ENCODE peak calls at places on chromosome 6, in seven cellular contexts. One of them, this sample, is unnamed.

GRCh38 chr6:36526066-36526465 is 21.2 kb downstream of the STK38 start:
- DNase-seq in NCI-H748 treated with DMSO at 0.1 percent for 48 hours: no peak
- DNase-seq in stimulated activated CD8-positive, alpha-beta memory T cell treated with anti-CD3 and anti-CD28 coated beads, Interleukin-15, amount 100 ng/mL, for 48 hours: no peak
- DNase-seq in AG08395: no peak
- DNase-seq in stimulated activated naive B cell treated with anti-CD40 and anti-IgM and Interleukin-4, amounts not matched to agents 10 μg/mL and 1 μg/mL and 100 μg/mL, for 72 hours: no peak
- DNase-seq in GM13977: no peak
- DNase-seq in nephron progenitor cell: no peak
- DNase-seq in this sample: no peak

GRCh38 chr6:40338306-40338705 is 248.9 kb downstream of the LRFN2 start:
- DNase-seq in stimulated activated CD8-positive, alpha-beta memory T cell treated with anti-CD3 and anti-CD28 coated beads, Interleukin-15, amount 100 ng/mL, for 48 hours: no peak
- DNase-seq in nephron progenitor cell: no peak
- DNase-seq in AG08395: no peak
- DNase-seq in GM13977: no peak
- DNase-seq in NCI-H748 treated with DMSO at 0.1 percent for 48 hours: no peak
- DNase-seq in stimulated activated naive B cell treated with anti-CD40 and anti-IgM and Interleukin-4, amounts not matched to agents 10 μg/mL and 1 μg/mL and 100 μg/mL, for 72 hours: no peak
- DNase-seq in this sample: no peak

GRCh38 chr6:14734416-14735340 is 511.2 kb upstream of the JARID2 start:
- DNase-seq in AG08395: peak
- DNase-seq in stimulated activated CD8-positive, alpha-beta memory T cell treated with anti-CD3 and anti-CD28 coated beads, Interleukin-15, amount 100 ng/mL, for 48 hours: no peak
- DNase-seq in stimulated activated naive B cell treated with anti-CD40 and anti-IgM and Interleukin-4, amounts not matched to agents 10 μg/mL and 1 μg/mL and 100 μg/mL, for 72 hours: peak
- DNase-seq in NCI-H748 treated with DMSO at 0.1 percent for 48 hours: no peak
- DNase-seq in GM13977: no peak
- DNase-seq in nephron progenitor cell: no peak
- DNase-seq in this sample: peak

GRCh38 chr6:73644030-73644429 is 9.8 kb downstream of the SLC17A5 start:
- DNase-seq in AG08395: no peak
- DNase-seq in NCI-H748 treated with DMSO at 0.1 percent for 48 hours: no peak
- DNase-seq in nephron progenitor cell: no peak
- DNase-seq in stimulated activated CD8-positive, alpha-beta memory T cell treated with anti-CD3 and anti-CD28 coated beads, Interleukin-15, amount 100 ng/mL, for 48 hours: no peak
- DNase-seq in GM13977: no peak
- DNase-seq in stimulated activated naive B cell treated with anti-CD40 and anti-IgM and Interleukin-4, amounts not matched to agents 10 μg/mL and 1 μg/mL and 100 μg/mL, for 72 hours: no peak
- DNase-seq in this sample: no peak

GRCh38 chr6:98839788-98840361 is 5.5 kb downstream of the POU3F2 start:
- DNase-seq in nephron progenitor cell: no peak
- DNase-seq in AG08395: no peak
- DNase-seq in GM13977: no peak
- DNase-seq in stimulated activated naive B cell treated with anti-CD40 and anti-IgM and Interleukin-4, amounts not matched to agents 10 μg/mL and 1 μg/mL and 100 μg/mL, for 72 hours: no peak
- DNase-seq in stimulated activated CD8-positive, alpha-beta memory T cell treated with anti-CD3 and anti-CD28 coated beads, Interleukin-15, amount 100 ng/mL, for 48 hours: no peak
- DNase-seq in NCI-H748 treated with DMSO at 0.1 percent for 48 hours: peak
- DNase-seq in this sample: no peak

GRCh38 chr6:139743629-139744028 is 369.2 kb upstream of the CITED2 start:
- DNase-seq in AG08395: peak
- DNase-seq in nephron progenitor cell: no peak
- DNase-seq in GM13977: no peak
- DNase-seq in stimulated activated CD8-positive, alpha-beta memory T cell treated with anti-CD3 and anti-CD28 coated beads, Interleukin-15, amount 100 ng/mL, for 48 hours: no peak
- DNase-seq in stimulated activated naive B cell treated with anti-CD40 and anti-IgM and Interleukin-4, amounts not matched to agents 10 μg/mL and 1 μg/mL and 100 μg/mL, for 72 hours: no peak
- DNase-seq in NCI-H748 treated with DMSO at 0.1 percent for 48 hours: no peak
- DNase-seq in this sample: no peak

GRCh38 chr6:16551466-16551865 is 209.8 kb downstream of the ATXN1 start:
- DNase-seq in GM13977: no peak
- DNase-seq in NCI-H748 treated with DMSO at 0.1 percent for 48 hours: no peak
- DNase-seq in stimulated activated naive B cell treated with anti-CD40 and anti-IgM and Interleukin-4, amounts not matched to agents 10 μg/mL and 1 μg/mL and 100 μg/mL, for 72 hours: no peak
- DNase-seq in nephron progenitor cell: no peak
- DNase-seq in AG08395: no peak
- DNase-seq in stimulated activated CD8-positive, alpha-beta memory T cell treated with anti-CD3 and anti-CD28 coated beads, Interleukin-15, amount 100 ng/mL, for 48 hours: no peak
- DNase-seq in this sample: no peak

GRCh38 chr6:112043032-112044007 is 10.6 kb upstream of the CCN6 start:
- DNase-seq in nephron progenitor cell: peak
- DNase-seq in stimulated activated naive B cell treated with anti-CD40 and anti-IgM and Interleukin-4, amounts not matched to agents 10 μg/mL and 1 μg/mL and 100 μg/mL, for 72 hours: peak
- DNase-seq in AG08395: peak
- DNase-seq in GM13977: peak
- DNase-seq in NCI-H748 treated with DMSO at 0.1 percent for 48 hours: peak
- DNase-seq in stimulated activated CD8-positive, alpha-beta memory T cell treated with anti-CD3 and anti-CD28 coated beads, Interleukin-15, amount 100 ng/mL, for 48 hours: peak
- DNase-seq in this sample: peak

GRCh38 chr6:45655630-45656422 is 278.1 kb upstream of the SUPT3H start:
- DNase-seq in NCI-H748 treated with DMSO at 0.1 percent for 48 hours: no peak
- DNase-seq in stimulated activated CD8-positive, alpha-beta memory T cell treated with anti-CD3 and anti-CD28 coated beads, Interleukin-15, amount 100 ng/mL, for 48 hours: no peak
- DNase-seq in AG08395: peak
- DNase-seq in nephron progenitor cell: no peak
- DNase-seq in GM13977: no peak
- DNase-seq in stimulated activated naive B cell treated with anti-CD40 and anti-IgM and Interleukin-4, amounts not matched to agents 10 μg/mL and 1 μg/mL and 100 μg/mL, for 72 hours: no peak
- DNase-seq in this sample: no peak

GRCh38 chr6:20605061-20605460 is 70.8 kb downstream of the CDKAL1 start:
- DNase-seq in GM13977: no peak
- DNase-seq in stimulated activated naive B cell treated with anti-CD40 and anti-IgM and Interleukin-4, amounts not matched to agents 10 μg/mL and 1 μg/mL and 100 μg/mL, for 72 hours: no peak
- DNase-seq in AG08395: no peak
- DNase-seq in nephron progenitor cell: no peak
- DNase-seq in NCI-H748 treated with DMSO at 0.1 percent for 48 hours: no peak
- DNase-seq in stimulated activated CD8-positive, alpha-beta memory T cell treated with anti-CD3 and anti-CD28 coated beads, Interleukin-15, amount 100 ng/mL, for 48 hours: no peak
- DNase-seq in this sample: no peak

GRCh38 chr6:37209461-37210205 is 39.7 kb downstream of the PIM1 start:
- DNase-seq in NCI-H748 treated with DMSO at 0.1 percent for 48 hours: no peak
- DNase-seq in AG08395: no peak
- DNase-seq in GM13977: no peak
- DNase-seq in stimulated activated CD8-positive, alpha-beta memory T cell treated with anti-CD3 and anti-CD28 coated beads, Interleukin-15, amount 100 ng/mL, for 48 hours: no peak
- DNase-seq in nephron progenitor cell: no peak
- DNase-seq in stimulated activated naive B cell treated with anti-CD40 and anti-IgM and Interleukin-4, amounts not matched to agents 10 μg/mL and 1 μg/mL and 100 μg/mL, for 72 hours: no peak
- DNase-seq in this sample: no peak

GRCh38 chr6:154994881-154995240 is 254 bp upstream of the TIAM2 start:
- DNase-seq in NCI-H748 treated with DMSO at 0.1 percent for 48 hours: no peak
- DNase-seq in stimulated activated naive B cell treated with anti-CD40 and anti-IgM and Interleukin-4, amounts not matched to agents 10 μg/mL and 1 μg/mL and 100 μg/mL, for 72 hours: no peak
- DNase-seq in stimulated activated CD8-positive, alpha-beta memory T cell treated with anti-CD3 and anti-CD28 coated beads, Interleukin-15, amount 100 ng/mL, for 48 hours: no peak
- DNase-seq in GM13977: peak
- DNase-seq in nephron progenitor cell: no peak
- DNase-seq in AG08395: no peak
- DNase-seq in this sample: no peak

GRCh38 chr6:106799008-106799952 is 169.9 kb downstream of the QRSL1 start:
- DNase-seq in NCI-H748 treated with DMSO at 0.1 percent for 48 hours: no peak
- DNase-seq in AG08395: peak
- DNase-seq in stimulated activated naive B cell treated with anti-CD40 and anti-IgM and Interleukin-4, amounts not matched to agents 10 μg/mL and 1 μg/mL and 100 μg/mL, for 72 hours: no peak
- DNase-seq in nephron progenitor cell: peak
- DNase-seq in stimulated activated CD8-positive, alpha-beta memory T cell treated with anti-CD3 and anti-CD28 coated beads, Interleukin-15, amount 100 ng/mL, for 48 hours: no peak
- DNase-seq in GM13977: no peak
- DNase-seq in this sample: no peak

GRCh38 chr6:34142599-34142998 is 3.3 kb downstream of the GRM4 start:
- DNase-seq in stimulated activated CD8-positive, alpha-beta memory T cell treated with anti-CD3 and anti-CD28 coated beads, Interleukin-15, amount 100 ng/mL, for 48 hours: no peak
- DNase-seq in stimulated activated naive B cell treated with anti-CD40 and anti-IgM and Interleukin-4, amounts not matched to agents 10 μg/mL and 1 μg/mL and 100 μg/mL, for 72 hours: no peak
- DNase-seq in NCI-H748 treated with DMSO at 0.1 percent for 48 hours: no peak
- DNase-seq in GM13977: no peak
- DNase-seq in nephron progenitor cell: peak
- DNase-seq in AG08395: no peak
- DNase-seq in this sample: no peak

GRCh38 chr6:86856937-86857563 is 80.3 kb upstream of the HTR1E start:
- DNase-seq in AG08395: peak
- DNase-seq in stimulated activated naive B cell treated with anti-CD40 and anti-IgM and Interleukin-4, amounts not matched to agents 10 μg/mL and 1 μg/mL and 100 μg/mL, for 72 hours: no peak
- DNase-seq in NCI-H748 treated with DMSO at 0.1 percent for 48 hours: peak
- DNase-seq in nephron progenitor cell: peak
- DNase-seq in stimulated activated CD8-positive, alpha-beta memory T cell treated with anti-CD3 and anti-CD28 coated beads, Interleukin-15, amount 100 ng/mL, for 48 hours: no peak
- DNase-seq in GM13977: peak
- DNase-seq in this sample: no peak

GRCh38 chr6:17904491-17905120 is 82.8 kb downstream of the KIF13A start:
- DNase-seq in nephron progenitor cell: no peak
- DNase-seq in GM13977: no peak
- DNase-seq in NCI-H748 treated with DMSO at 0.1 percent for 48 hours: no peak
- DNase-seq in stimulated activated naive B cell treated with anti-CD40 and anti-IgM and Interleukin-4, amounts not matched to agents 10 μg/mL and 1 μg/mL and 100 μg/mL, for 72 hours: no peak
- DNase-seq in stimulated activated CD8-positive, alpha-beta memory T cell treated with anti-CD3 and anti-CD28 coated beads, Interleukin-15, amount 100 ng/mL, for 48 hours: no peak
- DNase-seq in AG08395: no peak
- DNase-seq in this sample: no peak

GRCh38 chr6:131682427-131682826 is 18.8 kb downstream of the OR2A4 start:
- DNase-seq in NCI-H748 treated with DMSO at 0.1 percent for 48 hours: no peak
- DNase-seq in stimulated activated CD8-positive, alpha-beta memory T cell treated with anti-CD3 and anti-CD28 coated beads, Interleukin-15, amount 100 ng/mL, for 48 hours: no peak
- DNase-seq in stimulated activated naive B cell treated with anti-CD40 and anti-IgM and Interleukin-4, amounts not matched to agents 10 μg/mL and 1 μg/mL and 100 μg/mL, for 72 hours: no peak
- DNase-seq in GM13977: no peak
- DNase-seq in nephron progenitor cell: no peak
- DNase-seq in AG08395: no peak
- DNase-seq in this sample: no peak

GRCh38 chr6:7938562-7939185 is 28.1 kb upstream of the TXNDC5 start:
- DNase-seq in nephron progenitor cell: no peak
- DNase-seq in NCI-H748 treated with DMSO at 0.1 percent for 48 hours: no peak
- DNase-seq in GM13977: no peak
- DNase-seq in stimulated activated naive B cell treated with anti-CD40 and anti-IgM and Interleukin-4, amounts not matched to agents 10 μg/mL and 1 μg/mL and 100 μg/mL, for 72 hours: no peak
- DNase-seq in stimulated activated CD8-positive, alpha-beta memory T cell treated with anti-CD3 and anti-CD28 coated beads, Interleukin-15, amount 100 ng/mL, for 48 hours: no peak
- DNase-seq in AG08395: no peak
- DNase-seq in this sample: no peak

GRCh38 chr6:134217516-134218140 is 100.3 kb downstream of the SGK1 start:
- DNase-seq in AG08395: peak
- DNase-seq in stimulated activated CD8-positive, alpha-beta memory T cell treated with anti-CD3 and anti-CD28 coated beads, Interleukin-15, amount 100 ng/mL, for 48 hours: no peak
- DNase-seq in NCI-H748 treated with DMSO at 0.1 percent for 48 hours: no peak
- DNase-seq in nephron progenitor cell: no peak
- DNase-seq in stimulated activated naive B cell treated with anti-CD40 and anti-IgM and Interleukin-4, amounts not matched to agents 10 μg/mL and 1 μg/mL and 100 μg/mL, for 72 hours: no peak
- DNase-seq in GM13977: no peak
- DNase-seq in this sample: no peak

GRCh38 chr6:10355115-10355702 is 59.7 kb downstream of the TFAP2A start:
- DNase-seq in stimulated activated naive B cell treated with anti-CD40 and anti-IgM and Interleukin-4, amounts not matched to agents 10 μg/mL and 1 μg/mL and 100 μg/mL, for 72 hours: peak
- DNase-seq in stimulated activated CD8-positive, alpha-beta memory T cell treated with anti-CD3 and anti-CD28 coated beads, Interleukin-15, amount 100 ng/mL, for 48 hours: no peak
- DNase-seq in nephron progenitor cell: no peak
- DNase-seq in NCI-H748 treated with DMSO at 0.1 percent for 48 hours: no peak
- DNase-seq in AG08395: no peak
- DNase-seq in GM13977: peak
- DNase-seq in this sample: peak

GRCh38 chr6:44201200-44201599 is 15.5 kb upstream of the MYMX start:
- DNase-seq in stimulated activated naive B cell treated with anti-CD40 and anti-IgM and Interleukin-4, amounts not matched to agents 10 μg/mL and 1 μg/mL and 100 μg/mL, for 72 hours: no peak
- DNase-seq in stimulated activated CD8-positive, alpha-beta memory T cell treated with anti-CD3 and anti-CD28 coated beads, Interleukin-15, amount 100 ng/mL, for 48 hours: no peak
- DNase-seq in nephron progenitor cell: no peak
- DNase-seq in NCI-H748 treated with DMSO at 0.1 percent for 48 hours: no peak
- DNase-seq in AG08395: no peak
- DNase-seq in GM13977: no peak
- DNase-seq in this sample: no peak

GRCh38 chr6:19433101-19433500 is 404.1 kb upstream of the ID4 start:
- DNase-seq in nephron progenitor cell: no peak
- DNase-seq in GM13977: no peak
- DNase-seq in AG08395: no peak
- DNase-seq in stimulated activated CD8-positive, alpha-beta memory T cell treated with anti-CD3 and anti-CD28 coated beads, Interleukin-15, amount 100 ng/mL, for 48 hours: no peak
- DNase-seq in stimulated activated naive B cell treated with anti-CD40 and anti-IgM and Interleukin-4, amounts not matched to agents 10 μg/mL and 1 μg/mL and 100 μg/mL, for 72 hours: no peak
- DNase-seq in NCI-H748 treated with DMSO at 0.1 percent for 48 hours: peak
- DNase-seq in this sample: no peak

GRCh38 chr6:35804996-35805736 is at the start of gene LHFPL5:
- DNase-seq in stimulated activated CD8-positive, alpha-beta memory T cell treated with anti-CD3 and anti-CD28 coated beads, Interleukin-15, amount 100 ng/mL, for 48 hours: peak
- DNase-seq in AG08395: peak
- DNase-seq in NCI-H748 treated with DMSO at 0.1 percent for 48 hours: peak
- DNase-seq in nephron progenitor cell: peak
- DNase-seq in stimulated activated naive B cell treated with anti-CD40 and anti-IgM and Interleukin-4, amounts not matched to agents 10 μg/mL and 1 μg/mL and 100 μg/mL, for 72 hours: peak
- DNase-seq in GM13977: peak
- DNase-seq in this sample: peak

This sample was measured in germinal center.